ENCODE peak calls at places on chromosomes 3 and 15, in seven cellular contexts. G is cardiac fibroblast, Z is AG04449, X is heart left ventricle, C is IMR-90, I is tibial nerve, T is HL-60. R is an unnamed sample.

GRCh38 chr15:88021601-88022000 is 234.9 kb downstream of the NTRK3 start:
- DNase-seq in G (no peak), C (no peak), T (no peak), I (no peak), Z (no peak), X (no peak), R (no peak)

GRCh38 chr3:8266679-8267267 is 234.8 kb upstream of the LMCD1 start:
- DNase-seq in I (no peak), Z (no peak), C (no peak), G (no peak), X (no peak), T (no peak), R (no peak)

GRCh38 chr3:37935756-37936666 is 54.6 kb upstream of the VILL start:
- DNase-seq in I (no peak), X (no peak), G (peak; percentile 98), T (no peak), Z (peak; percentile 84), C (peak; percentile 95), R (peak; percentile 91)

GRCh38 chr3:14145236-14145635 is 20.4 kb downstream of the TMEM43 start:
- DNase-seq in Z (no peak), T (no peak), I (peak; percentile 28), C (peak; percentile 60), G (peak; percentile 60), X (no peak), R (peak; percentile 71)

GRCh38 chr3:114809668-114810413 is 337.2 kb downstream of the ZBTB20 start:
- DNase-seq in T (no peak), I (no peak), X (no peak), Z (no peak), G (no peak), C (peak; percentile 65), R (peak; percentile 11)

GRCh38 chr3:140117111-140117526 is 182.1 kb downstream of the CLSTN2 start:
- DNase-seq in T (no peak), X (no peak), Z (no peak), I (no peak), G (no peak), C (no peak), R (no peak)

GRCh38 chr3:72042397-72043211 is 257.7 kb upstream of the PROK2 start:
- DNase-seq in Z (peak; percentile 74), T (peak; percentile 54), G (peak; percentile 77), I (no peak), X (no peak), C (peak; percentile 56), R (peak; percentile 52)

GRCh38 chr3:123949606-123950005 is 11.4 kb downstream of the CCDC14 start:
- DNase-seq in G (no peak), Z (peak; percentile 67), I (no peak), C (peak; percentile 82), X (no peak), T (no peak), R (peak; percentile 87)

GRCh38 chr3:32018723-32019564 is 37.4 kb downstream of the ZNF860 start:
- DNase-seq in T (peak; percentile 43), Z (no peak), I (peak; percentile 24), X (no peak), C (peak; percentile 57), G (peak; percentile 74), R (peak; percentile 26)

GRCh38 chr3:158105710-158106438 is at the start of gene SHOX2:
- DNase-seq in G (peak; percentile 65), X (peak; percentile 26), I (peak; percentile 51), T (peak; percentile 57), C (peak; percentile 46), Z (no peak), R (peak; percentile 89)

GRCh38 chr3:126678691-126679317 is 23.9 kb upstream of the TXNRD3 start:
- DNase-seq in I (no peak), T (no peak), Z (no peak), G (no peak), X (no peak), C (no peak), R (no peak)

GRCh38 chr3:13571831-13572750 is 23.2 kb downstream of the FBLN2 start:
- DNase-seq in Z (no peak), C (no peak), T (no peak), X (no peak), G (no peak), I (no peak), R (no peak)

GRCh38 chr3:133753779-133754164 is 7.6 kb downstream of the TF start:
- DNase-seq in X (no peak), G (no peak), Z (no peak), T (no peak), I (no peak), C (no peak), R (no peak)

GRCh38 chr3:134336587-134336986 is 37.7 kb downstream of the AMOTL2 start:
- DNase-seq in C (peak; percentile 75), T (no peak), I (no peak), X (peak; percentile 36), G (peak; percentile 84), Z (no peak), R (peak; percentile 40)

GRCh38 chr15:68620721-68621528 is 42.1 kb downstream of the CORO2B start:
- DNase-seq in Z (peak; percentile 81), I (peak; percentile 93), X (peak; percentile 92), T (no peak), G (peak; percentile 99), C (peak; percentile 98), R (peak; percentile 98)

GRCh38 chr15:63938486-63939061 is 104.8 kb upstream of the HERC1 start:
- DNase-seq in X (no peak), G (peak; percentile 37), Z (no peak), T (no peak), C (peak; percentile 33), I (no peak), R (no peak)

GRCh38 chr3:20405731-20406130 is 219.7 kb upstream of the SGO1 start:
- DNase-seq in X (no peak), C (no peak), I (no peak), Z (peak; percentile 23), G (peak; percentile 66), T (no peak), R (peak; percentile 50)

GRCh38 chr15:101100118-101100517 is 151.7 kb downstream of the CHSY1 start:
- DNase-seq in Z (no peak), G (no peak), T (no peak), I (no peak), C (no peak), X (no peak), R (no peak)

GRCh38 chr15:101097111-101097510 is 154.7 kb downstream of the CHSY1 start:
- DNase-seq in T (no peak), X (peak; percentile 12), I (no peak), C (no peak), G (no peak), Z (no peak), R (no peak)

GRCh38 chr15:101100593-101101442 is 151.0 kb downstream of the CHSY1 start:
- DNase-seq in C (no peak), I (no peak), G (no peak), X (no peak), T (no peak), Z (no peak), R (no peak)

GRCh38 chr15:101101676-101102075 is 150.2 kb downstream of the CHSY1 start:
- DNase-seq in X (no peak), I (no peak), G (no peak), Z (no peak), C (no peak), T (no peak), R (no peak)

DNA sequence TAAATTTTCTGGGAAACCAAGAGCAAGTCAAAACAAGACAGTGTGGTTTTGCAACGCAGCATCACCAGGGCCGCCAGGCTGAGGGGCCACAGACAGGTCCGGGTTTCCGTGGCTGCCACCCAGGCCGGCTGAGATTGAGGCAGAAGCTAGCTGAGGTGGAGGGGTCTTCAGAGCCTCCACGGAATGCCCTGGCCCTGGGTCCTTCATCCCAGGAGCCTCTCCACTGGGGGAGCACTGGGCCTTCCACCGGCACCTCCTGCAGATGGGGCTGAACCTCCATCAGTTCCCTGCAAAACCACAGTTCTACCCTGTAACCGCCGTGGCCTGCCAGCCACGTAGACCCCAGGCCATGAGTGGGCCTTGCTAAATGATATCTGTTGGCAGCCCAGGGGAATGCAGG is 152.7 kb downstream of the CHSY1 start:
- DNase-seq in I (no peak), Z (no peak), X (no peak), G (no peak), T (no peak), C (no peak), R (no peak)
- TF ChIP-seq CTCF in I (no peak), Z (no peak), X (no peak), G (no peak), T (no peak), C (no peak), R (no peak)

GRCh38 chr3:152583913-152584312 is 251.0 kb upstream of the P2RY1 start:
- DNase-seq in T (no peak), I (no peak), X (no peak), Z (no peak), C (no peak), G (peak; percentile 68), R (no peak)

GRCh38 chr3:152581941-152582340 is 253.0 kb upstream of the P2RY1 start:
- DNase-seq in G (no peak), T (no peak), I (no peak), Z (no peak), X (no peak), C (no peak), R (no peak)

GRCh38 chr3:152574461-152575079 is 260.4 kb upstream of the P2RY1 start:
- DNase-seq in Z (no peak), I (peak; percentile 74), C (peak; percentile 51), T (peak; percentile 23), X (peak; percentile 78), G (peak; percentile 86), R (peak; percentile 86)

DNA sequence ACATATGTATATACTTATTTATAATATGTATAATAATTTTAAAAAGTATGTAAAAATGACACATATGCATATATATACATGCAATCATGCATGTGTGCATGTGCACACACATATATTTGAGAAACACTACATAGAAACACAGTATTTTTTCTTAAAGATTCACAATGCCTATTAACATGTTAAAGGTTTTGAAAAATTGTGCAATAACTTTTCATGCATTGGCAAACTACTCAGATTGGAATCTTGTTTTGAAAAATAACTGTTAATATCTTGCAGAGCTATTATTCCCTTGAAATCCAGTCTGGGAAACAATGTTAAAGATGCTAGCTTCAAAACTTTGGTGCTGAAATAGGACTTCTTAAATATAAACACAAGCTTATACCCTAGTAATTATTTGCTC is 256.2 kb upstream of the P2RY1 start:
- DNase-seq in Z (no peak), X (no peak), I (no peak), C (no peak), G (no peak), T (no peak), R (no peak)
- H3K4me3 ChIP-seq in Z (no peak overlapping the region), X (no peak overlapping the region), I (no peak overlapping the region), C (no peak overlapping the region), G (no peak overlapping the region), T (no peak overlapping the region), R (no peak overlapping the region)

DNA sequence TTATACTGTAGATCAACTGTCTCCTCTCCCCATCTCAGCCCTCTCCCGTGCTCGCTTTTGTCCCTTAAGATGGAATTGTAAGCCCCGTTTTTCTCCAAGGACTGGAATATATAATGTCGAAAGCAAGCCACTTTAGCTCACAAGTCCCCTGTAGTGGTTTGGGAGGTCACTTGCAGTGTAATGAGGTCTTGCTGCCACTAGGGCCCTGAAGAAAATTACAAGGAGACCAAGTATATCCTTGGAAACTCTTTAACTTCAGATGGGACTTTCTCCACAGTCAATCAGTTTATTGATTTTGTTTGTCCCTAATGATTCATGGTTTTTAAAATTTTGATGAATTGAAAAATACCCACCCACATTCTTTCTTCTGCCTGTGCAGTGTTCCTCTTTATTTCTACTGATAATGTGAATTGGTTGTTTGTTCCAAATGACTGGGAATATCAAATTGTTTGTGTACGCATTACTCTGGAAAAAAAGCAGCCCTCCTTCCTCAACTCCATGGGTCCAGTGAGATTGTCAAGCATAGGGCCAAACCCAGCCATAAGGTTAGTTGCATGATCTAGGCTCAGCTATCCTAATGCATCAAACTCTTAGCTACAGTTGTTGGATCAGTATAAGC is 294.8 kb downstream of the MCTP2 start:
- DNase-seq in I (no peak), T (no peak), C (no peak), X (no peak), G (no peak), Z (no peak), R (no peak)
- TF ChIP-seq CTCF in I (no peak), T (peak; percentile 11), C (no peak), X (peak; percentile 39), G (peak; percentile 28), Z (no peak), R (peak; percentile 4)

GRCh38 chr3:112676659-112677234 is 35.8 kb upstream of the CCDC80 start:
- DNase-seq in G (peak; percentile 94), T (peak; percentile 73), C (peak; percentile 99), Z (peak; percentile 95), I (peak; percentile 45), X (peak; percentile 68), R (peak; percentile 98)
- H3K4me3 ChIP-seq in G (no peak overlapping the region), T (no peak overlapping the region), C (no peak overlapping the region), Z (no peak overlapping the region), I (no peak overlapping the region), X (no peak overlapping the region), R (no peak overlapping the region)

R was measured in foreskin fibroblast.